ENCODE peak calls at places on chromosome 6, in seven cellular contexts. One of them, this sample, is unnamed. For H3K4me1, the result is how much of the 10 kb centered on the place peaks cover.

GRCh38 chr6:162373868-162374267 is 353.7 kb downstream of the PRKN start:
- DNase-seq in pancreas: no peak
- DNase-seq in heart right ventricle: no peak
- DNase-seq in OCI-LY7: no peak
- DNase-seq in upper lobe of right lung: no peak
- DNase-seq in CD8-positive, alpha-beta memory T cell: no peak
- DNase-seq in breast epithelium: no peak
- DNase-seq in this sample: no peak

GRCh38 chr6:19433101-19433500 is 404.1 kb upstream of the ID4 start:
- DNase-seq in pancreas: no peak
- DNase-seq in heart right ventricle: no peak
- DNase-seq in OCI-LY7: no peak
- DNase-seq in upper lobe of right lung: no peak
- DNase-seq in CD8-positive, alpha-beta memory T cell: no peak
- DNase-seq in breast epithelium: no peak
- DNase-seq in this sample: no peak

GRCh38 chr6:62998022-62998421 is 213.2 kb upstream of the FKBP1C start:
- DNase-seq in pancreas: no peak
- DNase-seq in heart right ventricle: no peak
- DNase-seq in OCI-LY7: no peak
- DNase-seq in upper lobe of right lung: no peak
- DNase-seq in CD8-positive, alpha-beta memory T cell: no peak
- DNase-seq in breast epithelium: no peak
- DNase-seq in this sample: no peak

GRCh38 chr6:7050911-7051779 is 56.6 kb upstream of the RREB1 start:
- DNase-seq in pancreas: peak
- DNase-seq in heart right ventricle: peak
- DNase-seq in OCI-LY7: no peak
- DNase-seq in upper lobe of right lung: peak
- DNase-seq in CD8-positive, alpha-beta memory T cell: no peak
- DNase-seq in breast epithelium: peak
- DNase-seq in this sample: peak

GRCh38 chr6:35782424-35782823 is 1.6 kb downstream of the CLPSL1 start:
- DNase-seq in pancreas: peak
- DNase-seq in heart right ventricle: no peak
- DNase-seq in OCI-LY7: no peak
- DNase-seq in upper lobe of right lung: peak
- DNase-seq in CD8-positive, alpha-beta memory T cell: no peak
- DNase-seq in breast epithelium: peak
- DNase-seq in this sample: no peak

GRCh38 chr6:14017626-14018475 is 93.1 kb downstream of the RNF182 start:
- DNase-seq in pancreas: no peak
- DNase-seq in heart right ventricle: no peak
- DNase-seq in OCI-LY7: no peak
- DNase-seq in upper lobe of right lung: no peak
- DNase-seq in CD8-positive, alpha-beta memory T cell: no peak
- DNase-seq in breast epithelium: no peak
- DNase-seq in this sample: no peak

GRCh38 chr6:163416640-163417253 is 2.2 kb downstream of the QKI start:
- DNase-seq in pancreas: no peak
- DNase-seq in heart right ventricle: no peak
- DNase-seq in OCI-LY7: peak
- DNase-seq in upper lobe of right lung: no peak
- DNase-seq in CD8-positive, alpha-beta memory T cell: no peak
- DNase-seq in breast epithelium: no peak
- DNase-seq in this sample: peak

GRCh38 chr6:161029195-161029809 is 37.7 kb downstream of the MAP3K4 start:
- DNase-seq in pancreas: no peak
- DNase-seq in heart right ventricle: no peak
- DNase-seq in OCI-LY7: no peak
- DNase-seq in upper lobe of right lung: no peak
- DNase-seq in CD8-positive, alpha-beta memory T cell: no peak
- DNase-seq in breast epithelium: no peak
- DNase-seq in this sample: no peak

GRCh38 chr6:168098431-168098861 is 19.4 kb upstream of the FRMD1 start:
- DNase-seq in pancreas: no peak
- DNase-seq in heart right ventricle: no peak
- DNase-seq in OCI-LY7: no peak
- DNase-seq in upper lobe of right lung: peak
- DNase-seq in CD8-positive, alpha-beta memory T cell: no peak
- DNase-seq in breast epithelium: no peak
- DNase-seq in this sample: no peak

GRCh38 chr6:21993841-21994240 is 303.0 kb downstream of the PRL start:
- DNase-seq in pancreas: no peak
- DNase-seq in heart right ventricle: no peak
- DNase-seq in OCI-LY7: no peak
- DNase-seq in upper lobe of right lung: no peak
- DNase-seq in CD8-positive, alpha-beta memory T cell: no peak
- DNase-seq in breast epithelium: no peak
- DNase-seq in this sample: no peak

GRCh38 chr6:17505767-17506280 is 94.3 kb upstream of the FAM8A1 start:
- DNase-seq in pancreas: no peak
- DNase-seq in heart right ventricle: no peak
- DNase-seq in OCI-LY7: no peak
- DNase-seq in upper lobe of right lung: no peak
- DNase-seq in CD8-positive, alpha-beta memory T cell: no peak
- DNase-seq in breast epithelium: no peak
- DNase-seq in this sample: no peak

GRCh38 chr6:39901116-39901655 is 33.1 kb downstream of the MOCS1 start:
- DNase-seq in pancreas: no peak
- DNase-seq in heart right ventricle: no peak
- DNase-seq in OCI-LY7: no peak
- DNase-seq in upper lobe of right lung: no peak
- DNase-seq in CD8-positive, alpha-beta memory T cell: no peak
- DNase-seq in breast epithelium: no peak
- DNase-seq in this sample: no peak

GRCh38 chr6:150406948-150407347 is 38.1 kb downstream of the IYD start:
- DNase-seq in pancreas: no peak
- DNase-seq in heart right ventricle: no peak
- DNase-seq in OCI-LY7: no peak
- DNase-seq in upper lobe of right lung: no peak
- DNase-seq in CD8-positive, alpha-beta memory T cell: no peak
- DNase-seq in breast epithelium: no peak
- DNase-seq in this sample: no peak

GRCh38 chr6:153511896-153512496 is 380.9 kb upstream of the RGS17 start:
- DNase-seq in pancreas: no peak
- DNase-seq in heart right ventricle: no peak
- DNase-seq in OCI-LY7: peak
- DNase-seq in upper lobe of right lung: no peak
- DNase-seq in CD8-positive, alpha-beta memory T cell: no peak
- DNase-seq in breast epithelium: no peak
- DNase-seq in this sample: no peak

GRCh38 chr6:106560966-106561740 is 68.1 kb downstream of the RTN4IP1 start:
- DNase-seq in pancreas: no peak
- DNase-seq in heart right ventricle: no peak
- DNase-seq in OCI-LY7: no peak
- DNase-seq in upper lobe of right lung: no peak
- DNase-seq in CD8-positive, alpha-beta memory T cell: no peak
- DNase-seq in breast epithelium: no peak
- DNase-seq in this sample: no peak

GRCh38 chr6:15501806-15502450 is 160.9 kb downstream of the DTNBP1 start:
- DNase-seq in pancreas: no peak
- DNase-seq in heart right ventricle: peak
- DNase-seq in OCI-LY7: no peak
- DNase-seq in upper lobe of right lung: peak
- DNase-seq in CD8-positive, alpha-beta memory T cell: no peak
- DNase-seq in breast epithelium: peak
- DNase-seq in this sample: peak

GRCh38 chr6:13743736-13744127 is 32.1 kb upstream of the RANBP9 start:
- DNase-seq in pancreas: no peak
- DNase-seq in heart right ventricle: no peak
- DNase-seq in OCI-LY7: no peak
- DNase-seq in upper lobe of right lung: no peak
- DNase-seq in CD8-positive, alpha-beta memory T cell: no peak
- DNase-seq in breast epithelium: no peak
- DNase-seq in this sample: no peak

GRCh38 chr6:146851837-146852236 is 253.1 kb downstream of the ADGB start:
- DNase-seq in pancreas: no peak
- DNase-seq in heart right ventricle: no peak
- DNase-seq in OCI-LY7: no peak
- DNase-seq in upper lobe of right lung: no peak
- DNase-seq in CD8-positive, alpha-beta memory T cell: no peak
- DNase-seq in breast epithelium: no peak
- DNase-seq in this sample: no peak

GRCh38 chr6:43124481-43124880 is 46.6 kb upstream of the SRF start:
- DNase-seq in pancreas: no peak
- DNase-seq in heart right ventricle: no peak
- DNase-seq in OCI-LY7: no peak
- DNase-seq in upper lobe of right lung: no peak
- DNase-seq in CD8-positive, alpha-beta memory T cell: no peak
- DNase-seq in breast epithelium: no peak
- DNase-seq in this sample: no peak

GRCh38 chr6:106620931-106621672 is 8.2 kb downstream of the RTN4IP1 start:
- DNase-seq in pancreas: no peak
- DNase-seq in heart right ventricle: no peak
- DNase-seq in OCI-LY7: no peak
- DNase-seq in upper lobe of right lung: no peak
- DNase-seq in CD8-positive, alpha-beta memory T cell: no peak
- DNase-seq in breast epithelium: no peak
- DNase-seq in this sample: no peak

GRCh38 chr6:502761-503160 is 111.2 kb downstream of the IRF4 start:
- DNase-seq in pancreas: no peak
- DNase-seq in heart right ventricle: no peak
- DNase-seq in OCI-LY7: no peak
- DNase-seq in upper lobe of right lung: no peak
- DNase-seq in CD8-positive, alpha-beta memory T cell: no peak
- DNase-seq in breast epithelium: no peak
- DNase-seq in this sample: no peak

GRCh38 chr6:99613705-99614429 is 7.2 kb downstream of the PRDM13 start:
- DNase-seq in pancreas: no peak
- DNase-seq in heart right ventricle: no peak
- DNase-seq in OCI-LY7: peak
- DNase-seq in upper lobe of right lung: no peak
- DNase-seq in CD8-positive, alpha-beta memory T cell: peak
- DNase-seq in breast epithelium: no peak
- DNase-seq in this sample: no peak

GRCh38 chr6:150238294-150238693 is 95.5 kb downstream of the PPP1R14C start:
- DNase-seq in pancreas: peak
- DNase-seq in heart right ventricle: peak
- DNase-seq in OCI-LY7: no peak
- DNase-seq in upper lobe of right lung: peak
- DNase-seq in CD8-positive, alpha-beta memory T cell: no peak
- DNase-seq in breast epithelium: no peak
- DNase-seq in this sample: no peak

GRCh38 chr6:116482780-116483179 is 21.6 kb downstream of the CALHM6 start:
- DNase-seq in pancreas: no peak
- DNase-seq in heart right ventricle: no peak
- DNase-seq in OCI-LY7: no peak
- DNase-seq in upper lobe of right lung: no peak
- DNase-seq in CD8-positive, alpha-beta memory T cell: no peak
- DNase-seq in breast epithelium: no peak
- DNase-seq in this sample: no peak

GRCh38 chr6:57305754-57306153 is 11.7 kb upstream of the PRIM2 start:
- DNase-seq in pancreas: no peak
- DNase-seq in heart right ventricle: no peak
- DNase-seq in OCI-LY7: no peak
- DNase-seq in upper lobe of right lung: no peak
- DNase-seq in CD8-positive, alpha-beta memory T cell: no peak
- DNase-seq in breast epithelium: no peak
- DNase-seq in this sample: no peak

GRCh38 chr6:33204165-33204414 is 365 bp upstream of the HSD17B8 start:
- DNase-seq in pancreas: no peak
- DNase-seq in heart right ventricle: no peak
- DNase-seq in OCI-LY7: no peak
- DNase-seq in upper lobe of right lung: no peak
- DNase-seq in CD8-positive, alpha-beta memory T cell: no peak
- DNase-seq in breast epithelium: no peak
- DNase-seq in this sample: no peak
- H3K4me1 ChIP-seq in pancreas: under half
- H3K4me1 ChIP-seq in heart right ventricle: half or more
- H3K4me1 ChIP-seq in OCI-LY7: half or more
- H3K4me1 ChIP-seq in upper lobe of right lung: under half
- H3K4me1 ChIP-seq in CD8-positive, alpha-beta memory T cell: half or more
- H3K4me1 ChIP-seq in breast epithelium: under half
- H3K4me1 ChIP-seq in this sample: under half

GRCh38 chr6:2434911-2435310 is 189.5 kb upstream of the GMDS start:
- DNase-seq in pancreas: no peak
- DNase-seq in heart right ventricle: no peak
- DNase-seq in OCI-LY7: no peak
- DNase-seq in upper lobe of right lung: no peak
- DNase-seq in CD8-positive, alpha-beta memory T cell: no peak
- DNase-seq in breast epithelium: no peak
- DNase-seq in this sample: no peak
- H3K27ac ChIP-seq in pancreas: no peak
- H3K27ac ChIP-seq in heart right ventricle: no peak
- H3K27ac ChIP-seq in OCI-LY7: no peak
- H3K27ac ChIP-seq in upper lobe of right lung: no peak
- H3K27ac ChIP-seq in CD8-positive, alpha-beta memory T cell: no peak
- H3K27ac ChIP-seq in breast epithelium: no peak
- H3K27ac ChIP-seq in this sample: no peak

GRCh38 chr6:26193467-26194328 is 106.5 kb downstream of the HFE start:
- DNase-seq in pancreas: no peak
- DNase-seq in heart right ventricle: no peak
- DNase-seq in OCI-LY7: no peak
- DNase-seq in upper lobe of right lung: no peak
- DNase-seq in CD8-positive, alpha-beta memory T cell: no peak
- DNase-seq in breast epithelium: no peak
- DNase-seq in this sample: no peak
- H3K4me1 ChIP-seq in pancreas: under half
- H3K4me1 ChIP-seq in heart right ventricle: under half
- H3K4me1 ChIP-seq in OCI-LY7: under half
- H3K4me1 ChIP-seq in upper lobe of right lung: under half
- H3K4me1 ChIP-seq in CD8-positive, alpha-beta memory T cell: under half
- H3K4me1 ChIP-seq in breast epithelium: under half
- H3K4me1 ChIP-seq in this sample: under half

GRCh38 chr6:53608386-53608785 is 57.2 kb downstream of the KLHL31 start:
- DNase-seq in pancreas: no peak
- DNase-seq in heart right ventricle: no peak
- DNase-seq in OCI-LY7: no peak
- DNase-seq in upper lobe of right lung: no peak
- DNase-seq in CD8-positive, alpha-beta memory T cell: no peak
- DNase-seq in breast epithelium: no peak
- DNase-seq in this sample: no peak

GRCh38 chr6:53603381-53604121 is 58.6 kb upstream of the GCLC start:
- DNase-seq in pancreas: no peak
- DNase-seq in heart right ventricle: no peak
- DNase-seq in OCI-LY7: no peak
- DNase-seq in upper lobe of right lung: no peak
- DNase-seq in CD8-positive, alpha-beta memory T cell: no peak
- DNase-seq in breast epithelium: no peak
- DNase-seq in this sample: peak

GRCh38 chr6:53605543-53606235 is 59.9 kb downstream of the KLHL31 start:
- DNase-seq in pancreas: no peak
- DNase-seq in heart right ventricle: no peak
- DNase-seq in OCI-LY7: no peak
- DNase-seq in upper lobe of right lung: no peak
- DNase-seq in CD8-positive, alpha-beta memory T cell: no peak
- DNase-seq in breast epithelium: no peak
- DNase-seq in this sample: no peak

DNA sequence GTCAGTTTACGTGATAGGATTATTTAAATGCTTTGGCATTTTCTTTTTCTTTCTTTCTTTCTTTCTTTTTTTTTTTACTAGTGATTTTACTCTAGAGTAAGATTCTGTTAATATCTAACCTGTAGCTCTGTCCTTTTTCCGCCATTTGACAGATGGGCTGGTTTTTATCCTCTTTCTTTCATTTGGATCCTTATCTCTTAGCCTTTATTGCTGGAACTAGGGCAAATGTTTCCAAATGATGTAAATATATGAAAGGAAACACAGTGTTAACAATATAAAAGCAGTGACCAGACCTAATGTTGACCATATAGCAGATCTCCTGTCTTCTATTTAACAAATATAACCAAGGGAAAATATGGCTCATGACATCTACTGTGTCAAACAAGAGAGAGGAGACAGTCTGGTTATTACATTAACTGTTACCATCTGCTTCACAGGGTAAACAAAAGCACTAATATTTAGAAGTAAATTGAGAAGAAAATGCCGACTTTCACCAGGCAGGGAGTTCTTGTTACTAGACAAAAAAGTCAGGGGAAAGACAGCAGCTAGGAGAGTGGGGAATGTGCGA is 59.8 kb upstream of the GCLC start:
- DNase-seq in pancreas: no peak
- DNase-seq in heart right ventricle: no peak
- DNase-seq in OCI-LY7: no peak
- DNase-seq in upper lobe of right lung: no peak
- DNase-seq in CD8-positive, alpha-beta memory T cell: no peak
- DNase-seq in breast epithelium: no peak
- DNase-seq in this sample: no peak
- H3K27ac ChIP-seq in pancreas: peak
- H3K27ac ChIP-seq in heart right ventricle: no peak
- H3K27ac ChIP-seq in OCI-LY7: no peak
- H3K27ac ChIP-seq in upper lobe of right lung: no peak
- H3K27ac ChIP-seq in CD8-positive, alpha-beta memory T cell: no peak
- H3K27ac ChIP-seq in breast epithelium: no peak
- H3K27ac ChIP-seq in this sample: peak

This sample was measured in uterus.